ENCODE peak calls at places on chromosomes 7 and 10, in seven cellular contexts. W, C, V, L, U, S and Z are unnamed samples.

GRCh38 chr10:130137659-130138478 is 1.7 kb downstream of the GLRX3 start:
- DNase-seq in V (no peak), C (no peak), W (no peak), L (no peak), S (no peak), U (no peak), Z (no peak)

GRCh38 chr7:149885191-149886017 is 11.6 kb downstream of the ATP6V0E2 start:
- DNase-seq in C (no peak), S (no peak), U (no peak), V (no peak), W (no peak), L (no peak), Z (peak; percentile 81)

GRCh38 chr7:3068568-3068967 is 24.9 kb upstream of the CARD11 start:
- DNase-seq in L (no peak), W (no peak), U (no peak), C (no peak), V (no peak), S (no peak), Z (no peak)

GRCh38 chr10:132151286-132151950 is 35.3 kb upstream of the DPYSL4 start:
- DNase-seq in V (no peak), S (no peak), W (no peak), L (no peak), C (no peak), U (no peak), Z (no peak)

GRCh38 chr7:99831595-99831994 is 3.8 kb downstream of the CYP3A43 start:
- DNase-seq in V (peak; percentile 64), C (no peak), U (no peak), L (no peak), S (no peak), W (no peak), Z (no peak)

GRCh38 chr10:6173203-6173602 is 29.5 kb upstream of the PFKFB3 start:
- DNase-seq in L (no peak), C (no peak), U (no peak), W (no peak), S (peak; percentile 76), V (no peak), Z (no peak)

GRCh38 chr7:141575164-141575563 is 24.0 kb downstream of the AGK start:
- DNase-seq in W (no peak), L (no peak), C (no peak), V (no peak), S (no peak), U (no peak), Z (no peak)

GRCh38 chr10:25174461-25175230 is at the start of gene GPR158:
- DNase-seq in U (peak; percentile 78), W (peak; percentile 73), V (no peak), L (peak; percentile 58), C (peak; percentile 75), S (peak; percentile 71), Z (peak; percentile 79)

GRCh38 chr7:95059842-95060313 is 152.5 kb downstream of the PPP1R9A start:
- DNase-seq in S (no peak), U (no peak), L (no peak), V (no peak), W (no peak), C (no peak), Z (no peak)

GRCh38 chr10:69375307-69376151 is 41.2 kb downstream of the TACR2 start:
- DNase-seq in V (no peak), W (no peak), L (no peak), C (no peak), U (no peak), S (no peak), Z (no peak)

GRCh38 chr10:1962025-1962424 is 224.7 kb upstream of the ADARB2 start:
- DNase-seq in V (no peak), U (no peak), L (no peak), W (no peak), C (no peak), S (no peak), Z (no peak)

GRCh38 chr7:27303021-27303420 is 60.4 kb downstream of the EVX1 start:
- DNase-seq in S (no peak), L (no peak), U (peak; percentile 86), C (peak; percentile 18), V (no peak), W (peak; percentile 10), Z (no peak)

GRCh38 chr7:70694909-70695803 is 436.8 kb upstream of the GALNT17 start:
- DNase-seq in W (no peak), S (peak; percentile 40), L (peak; percentile 43), U (peak; percentile 28), V (no peak), C (peak; percentile 37), Z (peak; percentile 53)

GRCh38 chr7:74612015-74612829 is 45.3 kb upstream of the GTF2I start:
- DNase-seq in L (no peak), W (no peak), U (peak; percentile 61), C (no peak), S (no peak), V (no peak), Z (no peak)

GRCh38 chr7:1283941-1284742 is 51.5 kb downstream of the UNCX start:
- DNase-seq in V (no peak), U (no peak), S (no peak), W (no peak), L (no peak), C (peak; percentile 11), Z (no peak)

GRCh38 chr7:70533614-70534013 is 598.3 kb upstream of the GALNT17 start:
- DNase-seq in L (no peak), W (no peak), S (no peak), U (no peak), V (no peak), C (no peak), Z (no peak)

GRCh38 chr10:110834622-110835219 is 37.0 kb upstream of the PDCD4 start:
- DNase-seq in U (no peak), S (peak; percentile 46), V (no peak), W (no peak), L (no peak), C (no peak), Z (no peak)

GRCh38 chr7:46710927-46711326 is 789.9 kb upstream of the IGFBP3 start:
- DNase-seq in W (no peak), C (no peak), U (no peak), V (no peak), S (no peak), L (no peak), Z (no peak)

GRCh38 chr7:5797716-5798115 is 16.3 kb upstream of the RNF216 start:
- DNase-seq in U (no peak), C (no peak), V (no peak), L (no peak), S (no peak), W (no peak), Z (no peak)

GRCh38 chr7:2099036-2099957 is 133.4 kb downstream of the MAD1L1 start:
- DNase-seq in S (peak; percentile 54), U (no peak), C (no peak), V (no peak), W (no peak), L (peak; percentile 81), Z (no peak)

GRCh38 chr10:80520661-80521488 is 16.8 kb upstream of the SH2D4B start:
- DNase-seq in L (no peak), S (no peak), U (no peak), W (no peak), C (peak; percentile 14), V (no peak), Z (no peak)

GRCh38 chr7:113285411-113285810 is 167.1 kb upstream of the SMIM30 start:
- DNase-seq in S (no peak), C (no peak), L (peak; percentile 42), V (no peak), U (no peak), W (no peak), Z (no peak)

GRCh38 chr10:75853085-75853484 is 421.7 kb downstream of the LRMDA start:
- DNase-seq in U (no peak), C (no peak), V (no peak), W (no peak), L (peak; percentile 6), S (no peak), Z (no peak)

GRCh38 chr10:68096913-68097509 is 12.3 kb upstream of the MYPN start:
- DNase-seq in S (no peak), U (peak; percentile 1), V (no peak), L (peak; percentile 95), C (peak; percentile 50), W (no peak), Z (no peak)

GRCh38 chr10:7351905-7352304 is 58.9 kb downstream of the SFMBT2 start:
- DNase-seq in C (no peak), U (no peak), W (no peak), V (no peak), L (no peak), S (no peak), Z (no peak)

GRCh38 chr10:61169294-61169693 is 225.3 kb upstream of the RHOBTB1 start:
- DNase-seq in C (no peak), U (no peak), W (no peak), S (no peak), V (no peak), L (no peak), Z (no peak)

GRCh38 chr7:99021941-99022560 is 121.9 kb downstream of the SMURF1 start:
- DNase-seq in V (no peak), L (no peak), S (no peak), W (no peak), C (no peak), U (no peak), Z (peak; percentile 15)

GRCh38 chr7:33799766-33800165 is 105.6 kb upstream of the BMPER start:
- DNase-seq in W (no peak), S (no peak), V (no peak), U (no peak), C (no peak), L (no peak), Z (no peak)

GRCh38 chr7:35691827-35692307 is 3.1 kb downstream of the HERPUD2 start:
- DNase-seq in C (no peak), U (no peak), L (no peak), W (no peak), S (peak; percentile 62), V (no peak), Z (no peak)

GRCh38 chr10:35208536-35208935 is 81.9 kb downstream of the CREM start:
- DNase-seq in V (no peak), S (peak; percentile 59), W (no peak), U (no peak), L (no peak), C (peak; percentile 54), Z (no peak)

GRCh38 chr10:5254488-5254887 is 57.9 kb downstream of the AKR1C4 start:
- DNase-seq in W (no peak), U (no peak), C (no peak), S (no peak), L (no peak), V (no peak), Z (no peak)

GRCh38 chr7:2969398-2970306 is 74.0 kb downstream of the CARD11 start:
- DNase-seq in V (no peak), U (no peak), C (no peak), L (no peak), W (no peak), S (peak; percentile 10), Z (peak; percentile 4)

GRCh38 chr10:27599546-27599945 is 95.4 kb downstream of the RAB18 start:
- DNase-seq in V (peak; percentile 70), S (no peak), C (no peak), U (no peak), L (no peak), W (no peak), Z (no peak)

GRCh38 chr7:49346200-49346899 is 422.0 kb downstream of the CDC14C start:
- DNase-seq in V (no peak), U (no peak), L (no peak), C (no peak), S (no peak), W (no peak), Z (peak; percentile 73)

GRCh38 chr7:47669178-47669878 is 87.4 kb upstream of the TNS3 start:
- DNase-seq in V (no peak), W (no peak), C (peak; percentile 72), S (no peak), U (no peak), L (peak; percentile 95), Z (peak; percentile 50)